ENCODE peak calls at places on chromosomes 2 and 18, in five cellular contexts. Q is spleen, J is cardiac muscle cell, F is pancreas, O is tibial artery. X is an unnamed sample.
A peak's percentile ranks its signal among the peaks of the same experiment; 100 is the strongest.

GRCh38 chr2:190696792-190697398 is 48.0 kb downstream of the NAB1 start:
- DNase-seq in Q (no peak), J (no peak), F (no peak), O (no peak), X (no peak)

GRCh38 chr2:30113617-30114293 is 33.1 kb upstream of the YPEL5 start:
- DNase-seq in Q (no peak), J (peak; percentile 64), F (no peak), O (no peak), X (no peak)

GRCh38 chr2:74457549-74458131 is 598 bp upstream of the WBP1 start:
- DNase-seq in Q (peak; percentile 97), J (peak; percentile 53), F (peak; percentile 85), O (peak; percentile 80), X (peak; percentile 87)

GRCh38 chr2:38075436-38076249 is at the start of gene CYP1B1:
- DNase-seq in Q (peak; percentile 80), J (no peak), F (peak; percentile 63), O (peak; percentile 68), X (peak; percentile 79)

GRCh38 chr2:240349133-240350005 is 86.1 kb upstream of the GPC1 start:
- DNase-seq in Q (no peak), J (no peak), F (peak; percentile 39), O (peak; percentile 42), X (no peak)

GRCh38 chr18:70295633-70296188 is 6.9 kb downstream of the SOCS6 start:
- DNase-seq in Q (no peak), J (no peak), F (no peak), O (no peak), X (no peak)

GRCh38 chr2:72972744-72973535 is 55.6 kb downstream of the EMX1 start:
- DNase-seq in Q (no peak), J (no peak), F (no peak), O (no peak), X (no peak)

GRCh38 chr2:155404433-155405002 is 706.0 kb downstream of the KCNJ3 start:
- DNase-seq in Q (no peak), J (no peak), F (no peak), O (no peak), X (no peak)

GRCh38 chr2:200483729-200484198 is 26.1 kb downstream of the KCTD18 start:
- DNase-seq in Q (no peak), J (peak; percentile 42), F (peak; percentile 80), O (no peak), X (peak; percentile 84)

GRCh38 chr2:29829841-29830240 is 91.5 kb downstream of the ALK start:
- DNase-seq in Q (no peak), J (no peak), F (no peak), O (no peak), X (no peak)

GRCh38 chr2:196601430-196602306 is 37.8 kb upstream of the CCDC150 start:
- DNase-seq in Q (no peak), J (peak; percentile 76), F (no peak), O (peak; percentile 78), X (no peak)

GRCh38 chr18:9665311-9665710 is 42.8 kb upstream of the RAB31 start:
- DNase-seq in Q (no peak), J (no peak), F (no peak), O (no peak), X (no peak)

GRCh38 chr2:170236639-170237037 is 58.7 kb downstream of the MYO3B start:
- DNase-seq in Q (no peak), J (no peak), F (no peak), O (no peak), X (no peak)

GRCh38 chr2:238596571-238597551 is 170.1 kb downstream of the ASB1 start:
- DNase-seq in Q (no peak), J (peak; percentile 94), F (no peak), O (peak; percentile 81), X (no peak)

GRCh38 chr2:144114761-144115160 is 405.2 kb downstream of the ZEB2 start:
- DNase-seq in Q (no peak), J (no peak), F (no peak), O (no peak), X (no peak)

GRCh38 chr2:227106845-227107759 is 56.9 kb downstream of the COL4A4 start:
- DNase-seq in Q (no peak), J (peak; percentile 84), F (no peak), O (no peak), X (no peak)

GRCh38 chr2:48183991-48184390 is 277.7 kb upstream of the FBXO11 start:
- DNase-seq in Q (no peak), J (no peak), F (no peak), O (no peak), X (no peak)

GRCh38 chr2:148577845-148578492 is 66.6 kb upstream of the EPC2 start:
- DNase-seq in Q (no peak), J (no peak), F (no peak), O (no peak), X (no peak)

GRCh38 chr18:53193870-53194269 is 853.9 kb downstream of the DCC start:
- DNase-seq in Q (no peak), J (no peak), F (no peak), O (no peak), X (no peak)

GRCh38 chr18:32545631-32546030 is 74.9 kb upstream of the GAREM1 start:
- DNase-seq in Q (no peak), J (no peak), F (no peak), O (no peak), X (no peak)

GRCh38 chr18:33472554-33472953 is 32.0 kb upstream of the CCDC178 start:
- DNase-seq in Q (no peak), J (no peak), F (no peak), O (no peak), X (no peak)

GRCh38 chr2:40428434-40428833 is 23.5 kb downstream of the SLC8A1 start:
- DNase-seq in Q (no peak), J (no peak), F (no peak), O (no peak), X (no peak)

GRCh38 chr2:189178007-189178406 is 1.6 kb downstream of the COL5A2 start:
- DNase-seq in Q (no peak), J (peak; percentile 58), F (no peak), O (no peak), X (no peak)

GRCh38 chr18:10131783-10132381 is 218.1 kb downstream of the VAPA start:
- DNase-seq in Q (no peak), J (no peak), F (peak; percentile 76), O (no peak), X (peak; percentile 76)

GRCh38 chr18:9337875-9338274 is 3.3 kb downstream of the TWSG1 start:
- DNase-seq in Q (no peak), J (no peak), F (no peak), O (no peak), X (no peak)

GRCh38 chr2:98710709-98711108 is 20.2 kb downstream of the MGAT4A start:
- DNase-seq in Q (no peak), J (no peak), F (no peak), O (no peak), X (no peak)

GRCh38 chr2:101108357-101108756 is 42.8 kb downstream of the TBC1D8 start:
- DNase-seq in Q (no peak), J (no peak), F (no peak), O (no peak), X (no peak)

GRCh38 chr2:151043484-151043883 is 218.2 kb downstream of the RBM43 start:
- DNase-seq in Q (no peak), J (peak; percentile 41), F (no peak), O (no peak), X (no peak)

GRCh38 chr2:19949071-19949470 is 40.8 kb downstream of the WDR35 start:
- DNase-seq in Q (no peak), J (peak; percentile 72), F (no peak), O (no peak), X (no peak)

GRCh38 chr2:11352781-11353537 is 8.5 kb upstream of the ROCK2 start:
- DNase-seq in Q (no peak), J (no peak), F (no peak), O (no peak), X (no peak)

GRCh38 chr2:3441465-3441864 is 62.0 kb downstream of the TRAPPC12 start:
- DNase-seq in Q (no peak), J (no peak), F (no peak), O (no peak), X (no peak)

DNA sequence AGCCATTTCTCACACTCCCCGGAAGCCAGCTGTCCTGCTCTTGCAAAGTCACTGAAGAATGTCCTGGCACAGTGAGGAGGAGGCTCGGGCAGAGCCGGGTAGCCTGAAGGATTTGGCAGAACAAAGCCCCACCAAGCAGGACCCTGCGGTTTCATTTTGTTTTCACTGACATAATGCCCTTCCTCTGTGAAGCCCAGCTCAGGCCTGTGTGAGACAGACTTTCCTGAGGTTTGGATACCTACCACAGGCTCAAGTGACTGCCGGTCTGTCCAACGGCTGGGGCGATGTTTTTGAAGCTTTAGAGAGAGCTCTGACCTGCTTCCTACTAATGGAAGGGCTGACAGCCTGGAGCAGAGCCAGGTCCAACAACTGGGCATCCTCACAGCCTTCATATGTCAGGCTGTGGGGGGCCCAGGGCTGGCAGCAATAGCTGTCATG is 99.8 kb upstream of the FZD7 start:
- DNase-seq in Q (no peak), J (peak; percentile 50), F (no peak), O (no peak), X (no peak)
- H3K4me3 ChIP-seq in Q (no peak overlapping the region), J (no peak overlapping the region), F (no peak overlapping the region), O (no peak overlapping the region), X (no peak overlapping the region)

GRCh38 chr2:44803100-44803424 is 138.4 kb upstream of the SIX3 start:
- DNase-seq in Q (no peak), J (no peak), F (no peak), O (no peak), X (no peak)
- H3K4me1 ChIP-seq in Q (peaks cover 28% of the 10 kb centered on the region), J (no peaks in the 10 kb centered on the region), F (no peaks in the 10 kb centered on the region), O (no peaks in the 10 kb centered on the region), X (peaks cover 13% of the 10 kb centered on the region)

GRCh38 chr2:178448968-178449661 is 1.9 kb downstream of the PRKRA start:
- DNase-seq in Q (no peak), J (peak; percentile 2), F (no peak), O (no peak), X (no peak)
- H3K4me3 ChIP-seq in Q (no peak overlapping the region), J (peak overlapping the region; percentile 51), F (peak overlapping the region; percentile 98), O (peak overlapping the region; percentile 94), X (peak overlapping the region; percentile 85)

GRCh38 chr2:157439792-157440186 is 4.1 kb downstream of the CYTIP start:
- DNase-seq in Q (no peak), J (no peak), F (no peak), O (no peak), X (no peak)
- H3K4me1 ChIP-seq in Q (peaks cover 71% of the 10 kb centered on the region), J (no peaks in the 10 kb centered on the region), F (peaks cover 11% of the 10 kb centered on the region), O (no peaks in the 10 kb centered on the region), X (no peaks in the 10 kb centered on the region)

GRCh38 chr2:69013837-69014796 is 1.1 kb downstream of the ANTXR1 start:
- DNase-seq in Q (no peak), J (peak; percentile 77), F (no peak), O (no peak), X (no peak)
- H3K4me3 ChIP-seq in Q (peak overlapping the region; percentile 49), J (peak overlapping the region; percentile 96), F (peak overlapping the region; percentile 37), O (peak overlapping the region; percentile 90), X (peak overlapping the region; percentile 78)

GRCh38 chr18:40019797-40020392 is 1935.1 kb upstream of the PIK3C3 start:
- DNase-seq in Q (no peak), J (no peak), F (no peak), O (no peak), X (no peak)
- H3K4me1 ChIP-seq in Q (no peaks in the 10 kb centered on the region), J (peaks cover 8% of the 10 kb centered on the region), F (no peaks in the 10 kb centered on the region), O (no peaks in the 10 kb centered on the region), X (no peaks in the 10 kb centered on the region)

GRCh38 chr2:44801676-44802408 is 139.7 kb upstream of the SIX3 start:
- DNase-seq in Q (no peak), J (peak; percentile 5), F (no peak), O (no peak), X (no peak)
- H3K4me3 ChIP-seq in Q (peak overlapping the region; percentile 1), J (peak overlapping the region; percentile 4), F (no peak overlapping the region), O (no peak overlapping the region), X (no peak overlapping the region)

X was measured in upper lobe of right lung.